ENCODE peak calls at places on chromosomes 5 and 9, in ten cellular contexts. D is NCI-H2081; M is ovary; Q is LoVo; V is kidney epithelial cell; A is AG09319; G is mucosa of gallbladder; B is endothelial cell; K is Peyer's patch; S is activated CD8-positive, alpha-beta memory T cell treated with anti-CD3 and anti-CD28 coated beads, Interleukin-2, amount 50 U/mL, for 48 hours. Y is an unnamed sample.
A peak's percentile ranks its signal among the peaks of the same experiment; 100 is the strongest.

GRCh38 chr9:131810351-131811170 is 70.7 kb upstream of the RAPGEF1 start:
- DNase-seq in A (no peak), M (no peak), S (no peak), K (no peak), Q (no peak), D (peak; percentile 17), G (no peak), B (no peak), V (no peak), Y (no peak)

GRCh38 chr9:65404232-65405006 is 119.4 kb upstream of the FOXD4L5 start:
- DNase-seq in M (no peak), A (no peak), Q (no peak), G (no peak), K (peak; percentile 23), B (no peak), S (no peak), V (no peak), D (no peak), Y (no peak)

GRCh38 chr5:34622046-34622435 is 34.1 kb upstream of the RAI14 start:
- DNase-seq in D (no peak), G (no peak), S (no peak), Q (no peak), B (no peak), A (peak; percentile 89), M (no peak), K (no peak), V (no peak), Y (peak; percentile 69)

GRCh38 chr5:55847837-55848236 is 3.3 kb upstream of the IL31RA start:
- DNase-seq in G (no peak), A (no peak), V (no peak), K (no peak), B (no peak), D (no peak), S (no peak), Q (no peak), M (no peak), Y (peak; percentile 67)

GRCh38 chr5:41057940-41058339 is 13.2 kb downstream of the MROH2B start:
- DNase-seq in G (no peak), M (no peak), Q (no peak), A (no peak), B (no peak), D (no peak), V (no peak), S (no peak), K (no peak), Y (no peak)

GRCh38 chr5:116876240-116876840 is 301.7 kb upstream of the SEMA6A start:
- DNase-seq in S (no peak), K (no peak), D (no peak), Q (no peak), B (no peak), G (no peak), A (no peak), M (no peak), V (no peak), Y (no peak)

GRCh38 chr9:22049411-22049810 is 40.3 kb upstream of the CDKN2B start:
- DNase-seq in A (no peak), Q (no peak), B (no peak), V (no peak), M (no peak), D (no peak), K (no peak), G (no peak), S (no peak), Y (peak; percentile 78)

GRCh38 chr5:91266184-91266705 is 116.9 kb downstream of the ARRDC3 start:
- DNase-seq in V (no peak), G (no peak), M (no peak), A (no peak), B (no peak), Q (peak; percentile 52), S (no peak), D (no peak), K (no peak), Y (peak; percentile 69)

GRCh38 chr9:125909497-125909896 is 162.3 kb downstream of the PBX3 start:
- DNase-seq in V (no peak), K (no peak), G (no peak), S (no peak), A (no peak), D (no peak), M (no peak), Q (no peak), B (no peak), Y (no peak)

GRCh38 chr9:6551126-6551525 is 94.4 kb downstream of the GLDC start:
- DNase-seq in S (no peak), Q (no peak), A (no peak), G (no peak), K (no peak), M (no peak), V (no peak), D (peak; percentile 74), B (no peak), Y (no peak)